ENCODE peak calls at places on chromosomes 3 and 15, in ten cellular contexts. L, B, S, C, N, H, T, O, P and Z are unnamed samples.

GRCh38 chr15:35477853-35478252 is 68.1 kb downstream of the DPH6 start:
- DNase-seq in P (no peak), O (no peak), S (no peak), L (no peak), N (no peak), B (no peak), H (no peak), T (no peak), C (no peak), Z (no peak)

GRCh38 chr3:139252719-139253118 is 91.1 kb upstream of the MRPS22 start:
- DNase-seq in S (no peak), O (no peak), L (no peak), P (no peak), B (no peak), T (no peak), C (no peak), H (no peak), N (no peak), Z (no peak)

GRCh38 chr3:49311283-49311682 is 28.6 kb downstream of the USP4 start:
- DNase-seq in L (no peak), O (no peak), C (no peak), B (no peak), N (no peak), P (no peak), T (no peak), H (no peak), S (no peak), Z (no peak)

GRCh38 chr3:172512363-172512762 is 10.9 kb downstream of the TNFSF10 start:
- DNase-seq in S (no peak), B (no peak), C (peak), H (peak), L (no peak), N (no peak), O (no peak), T (peak), P (no peak), Z (no peak)

GRCh38 chr15:28094732-28095521 is 4.2 kb downstream of the OCA2 start:
- DNase-seq in S (no peak), L (no peak), N (peak), P (no peak), C (peak), H (no peak), T (no peak), B (no peak), O (no peak), Z (no peak)

GRCh38 chr3:171614318-171614967 is 154.2 kb upstream of the TNIK start:
- DNase-seq in N (peak), B (no peak), L (peak), O (no peak), H (no peak), S (no peak), T (peak), C (peak), P (no peak), Z (peak)

GRCh38 chr3:10596746-10597448 is 91.5 kb upstream of the ATP2B2 start:
- DNase-seq in B (no peak), T (no peak), O (no peak), H (peak), L (no peak), S (no peak), N (no peak), C (no peak), P (no peak), Z (no peak)

GRCh38 chr3:5840091-5840490 is 652.6 kb downstream of the EDEM1 start:
- DNase-seq in S (no peak), P (no peak), L (no peak), H (no peak), B (no peak), N (no peak), T (no peak), C (no peak), O (no peak), Z (no peak)

GRCh38 chr15:69141833-69142232 is 18.6 kb upstream of the GLCE start:
- DNase-seq in C (no peak), H (no peak), N (no peak), P (no peak), L (no peak), B (no peak), O (no peak), T (no peak), S (no peak), Z (no peak)

GRCh38 chr15:77181305-77182074 is 110.6 kb upstream of the TSPAN3 start:
- DNase-seq in T (no peak), L (no peak), S (no peak), O (no peak), N (no peak), B (no peak), C (no peak), P (no peak), H (no peak), Z (no peak)

GRCh38 chr3:113985526-113985925 is 37.7 kb downstream of the ZDHHC23 start:
- DNase-seq in H (no peak), P (no peak), O (no peak), S (no peak), L (no peak), C (no peak), N (peak), B (no peak), T (no peak), Z (no peak)

GRCh38 chr15:75921732-75922703 is 18.3 kb downstream of the FBXO22 start:
- DNase-seq in N (peak), T (peak), P (peak), O (no peak), H (no peak), C (peak), L (no peak), B (no peak), S (peak), Z (peak)

GRCh38 chr3:117618462-117618861 is 908.9 kb downstream of the TUSC7 start:
- DNase-seq in C (no peak), L (no peak), B (no peak), O (no peak), N (no peak), T (no peak), H (no peak), S (no peak), P (no peak), Z (no peak)

GRCh38 chr15:66798426-66799061 is 96.5 kb downstream of the SMAD6 start:
- DNase-seq in P (peak), S (no peak), B (no peak), H (no peak), C (no peak), O (peak), L (no peak), N (no peak), T (no peak), Z (no peak)

GRCh38 chr3:33868309-33868708 is 69.9 kb downstream of the PDCD6IP start:
- DNase-seq in C (no peak), T (no peak), H (no peak), O (no peak), N (no peak), L (no peak), B (no peak), S (no peak), P (no peak), Z (no peak)

GRCh38 chr3:111895079-111895478 is 36.0 kb downstream of the PHLDB2 start:
- DNase-seq in L (no peak), B (no peak), P (peak), H (no peak), N (no peak), S (peak), O (no peak), T (no peak), C (no peak), Z (no peak)

GRCh38 chr15:39466428-39466827 is 114.5 kb upstream of the THBS1 start:
- DNase-seq in O (peak), H (no peak), P (peak), L (no peak), S (no peak), C (no peak), N (no peak), B (no peak), T (peak), Z (peak)

GRCh38 chr15:27989428-27989827 is 109.7 kb downstream of the OCA2 start:
- DNase-seq in N (peak), B (no peak), T (no peak), C (no peak), L (no peak), H (no peak), O (no peak), S (no peak), P (no peak), Z (no peak)

GRCh38 chr15:51382787-51383186 is 41.3 kb downstream of the GLDN start:
- DNase-seq in N (peak), P (peak), S (no peak), B (no peak), L (no peak), C (peak), H (peak), O (no peak), T (no peak), Z (no peak)

GRCh38 chr15:88663216-88663615 is 24.4 kb downstream of the ISG20 start:
- DNase-seq in L (no peak), O (no peak), B (no peak), N (no peak), S (no peak), T (no peak), P (no peak), H (no peak), C (no peak), Z (no peak)

GRCh38 chr15:48945386-48945785 is 18.3 kb downstream of the SHC4 start:
- DNase-seq in P (no peak), L (no peak), N (no peak), S (no peak), T (no peak), H (no peak), C (no peak), B (no peak), O (no peak), Z (no peak)

GRCh38 chr3:197376735-197377555 is 78.5 kb upstream of the DLG1 start:
- DNase-seq in O (no peak), T (no peak), P (no peak), C (no peak), L (no peak), B (no peak), H (no peak), S (no peak), N (no peak), Z (no peak)

GRCh38 chr15:58465866-58466517 is 34.2 kb downstream of the LIPC start:
- DNase-seq in O (no peak), C (no peak), B (no peak), L (no peak), H (no peak), P (peak), S (no peak), T (no peak), N (no peak), Z (no peak)

GRCh38 chr3:58215317-58216025 is 4.7 kb upstream of the DNASE1L3 start:
- DNase-seq in L (no peak), N (no peak), T (no peak), S (no peak), O (peak), C (no peak), B (no peak), H (no peak), P (no peak), Z (no peak)

GRCh38 chr3:144127014-144127413 is 155.4 kb downstream of the DIPK2A start:
- DNase-seq in B (no peak), S (no peak), H (no peak), O (no peak), T (no peak), C (no peak), N (no peak), L (no peak), P (no peak), Z (no peak)

GRCh38 chr3:71112576-71112975 is 471.0 kb downstream of the FOXP1 start:
- DNase-seq in P (no peak), O (no peak), H (no peak), B (no peak), N (no peak), S (no peak), L (no peak), T (no peak), C (no peak), Z (no peak)

GRCh38 chr3:50193286-50193685 is 1.9 kb downstream of the GNAT1 start:
- DNase-seq in T (no peak), H (no peak), C (no peak), O (no peak), B (no peak), S (no peak), L (no peak), N (no peak), P (no peak), Z (no peak)